ENCODE peak calls at places on chromosomes 1 and 21, in six cellular contexts. N is A549, E is colonic mucosa, T is mesendoderm, Z is ovary, G is GM23338. Y is an unnamed sample.
A peak's percentile ranks its signal among the peaks of the same experiment; 100 is the strongest.

GRCh38 chr1:41314781-41315481 is 46.3 kb upstream of the FOXO6 start:
- DNase-seq in T (no peak), Z (no peak), E (no peak), G (peak; percentile 39), N (no peak), Y (no peak)

GRCh38 chr1:193462629-193463320 is 276.4 kb upstream of the B3GALT2 start:
- DNase-seq in E (no peak), G (peak; percentile 45), T (peak; percentile 87), N (no peak), Z (no peak), Y (no peak)

GRCh38 chr1:62356257-62356835 is 37.1 kb upstream of the KANK4 start:
- DNase-seq in G (no peak), Z (no peak), N (peak; percentile 35), E (no peak), T (peak; percentile 45), Y (no peak)

GRCh38 chr21:42382915-42383314 is 12.9 kb downstream of the TMPRSS3 start:
- DNase-seq in G (no peak), E (no peak), N (no peak), T (no peak), Z (no peak), Y (no peak)

GRCh38 chr1:55636691-55637090 is 421.5 kb upstream of the USP24 start:
- DNase-seq in G (no peak), N (no peak), Z (no peak), E (no peak), T (no peak), Y (no peak)

GRCh38 chr1:208988811-208989222 is 594.7 kb upstream of the CAMK1G start:
- DNase-seq in E (peak; percentile 32), G (no peak), T (no peak), N (peak; percentile 1), Z (no peak), Y (no peak)

GRCh38 chr1:224938652-224939051 is 9.2 kb downstream of the DNAH14 start:
- DNase-seq in N (no peak), T (no peak), E (no peak), Z (no peak), G (no peak), Y (no peak)

GRCh38 chr1:234980657-234981396 is 147.8 kb downstream of the TOMM20 start:
- DNase-seq in G (no peak), Z (peak; percentile 86), T (no peak), E (peak; percentile 67), N (peak; percentile 89), Y (peak; percentile 40)

GRCh38 chr1:60173006-60173405 is 99.4 kb upstream of the C1orf87 start:
- DNase-seq in N (no peak), G (no peak), Z (no peak), E (no peak), T (no peak), Y (no peak)

GRCh38 chr1:111334169-111334568 is 43.5 kb downstream of the CHIA start:
- DNase-seq in Z (no peak), N (peak; percentile 20), E (no peak), T (peak; percentile 67), G (peak; percentile 80), Y (peak; percentile 15)

GRCh38 chr21:34807146-34807880 is 138.5 kb downstream of the CLIC6 start:
- DNase-seq in N (peak; percentile 90), G (no peak), E (no peak), T (peak; percentile 87), Z (no peak), Y (no peak)

GRCh38 chr21:41160036-41160435 is 7.9 kb upstream of the BACE2 start:
- DNase-seq in G (no peak), E (no peak), N (no peak), T (no peak), Z (no peak), Y (no peak)

GRCh38 chr1:14932034-14932638 is 221.4 kb upstream of the TMEM51 start:
- DNase-seq in Z (no peak), E (no peak), T (no peak), G (no peak), N (no peak), Y (no peak)

GRCh38 chr1:90475623-90476022 is 241.5 kb downstream of the BARHL2 start:
- DNase-seq in G (peak; percentile 27), T (peak; percentile 17), N (no peak), Z (no peak), E (no peak), Y (no peak)

GRCh38 chr21:16304700-16305099 is 574.9 kb downstream of the USP25 start:
- DNase-seq in E (no peak), T (no peak), N (no peak), Z (no peak), G (no peak), Y (no peak)

GRCh38 chr1:153533689-153534201 is 2.0 kb downstream of the S100A6 start:
- DNase-seq in E (peak; percentile 68), T (no peak), G (no peak), N (peak; percentile 82), Z (peak; percentile 70), Y (peak; percentile 74)

GRCh38 chr1:94310570-94311270 is 73.3 kb upstream of the ARHGAP29 start:
- DNase-seq in T (no peak), G (no peak), N (no peak), E (no peak), Z (no peak), Y (no peak)

GRCh38 chr21:41926807-41927171 is 27.0 kb downstream of the C2CD2 start:
- DNase-seq in N (no peak), Z (no peak), T (no peak), E (no peak), G (no peak), Y (no peak)

GRCh38 chr1:53288247-53289049 is 39.4 kb downstream of the LRP8 start:
- DNase-seq in G (no peak), Z (no peak), T (no peak), E (no peak), N (no peak), Y (no peak)

GRCh38 chr1:59229138-59229537 is 67.8 kb upstream of the FGGY start:
- DNase-seq in T (no peak), N (no peak), E (no peak), Z (no peak), G (no peak), Y (no peak)

GRCh38 chr1:185823471-185823870 is 89.3 kb downstream of the HMCN1 start:
- DNase-seq in E (no peak), T (no peak), N (no peak), Z (no peak), G (no peak), Y (no peak)

GRCh38 chr1:25700124-25700523 is 83.5 kb downstream of the MAN1C1 start:
- DNase-seq in E (peak; percentile 50), Z (peak; percentile 80), G (no peak), N (no peak), T (no peak), Y (no peak)
- H3K4me1 ChIP-seq in E (no peaks in the 10 kb centered on the region), Z (peaks cover 37% of the 10 kb centered on the region), G (peaks cover 50% of the 10 kb centered on the region), N (peaks cover 15% of the 10 kb centered on the region), T (no peaks in the 10 kb centered on the region), Y (peaks cover 22% of the 10 kb centered on the region)

GRCh38 chr1:143736562-143736961 is 235.2 kb downstream of the FAM72C start:
- DNase-seq in N (no peak), Z (no peak), E (no peak), T (no peak), G (no peak), Y (peak; percentile 60)
- H3K4me3 ChIP-seq in N (peak overlapping the region; percentile 68), Z (no peak overlapping the region), E (no peak overlapping the region), T (peak overlapping the region; percentile 36), G (peak overlapping the region; percentile 69), Y (peak overlapping the region; percentile 78)

DNA sequence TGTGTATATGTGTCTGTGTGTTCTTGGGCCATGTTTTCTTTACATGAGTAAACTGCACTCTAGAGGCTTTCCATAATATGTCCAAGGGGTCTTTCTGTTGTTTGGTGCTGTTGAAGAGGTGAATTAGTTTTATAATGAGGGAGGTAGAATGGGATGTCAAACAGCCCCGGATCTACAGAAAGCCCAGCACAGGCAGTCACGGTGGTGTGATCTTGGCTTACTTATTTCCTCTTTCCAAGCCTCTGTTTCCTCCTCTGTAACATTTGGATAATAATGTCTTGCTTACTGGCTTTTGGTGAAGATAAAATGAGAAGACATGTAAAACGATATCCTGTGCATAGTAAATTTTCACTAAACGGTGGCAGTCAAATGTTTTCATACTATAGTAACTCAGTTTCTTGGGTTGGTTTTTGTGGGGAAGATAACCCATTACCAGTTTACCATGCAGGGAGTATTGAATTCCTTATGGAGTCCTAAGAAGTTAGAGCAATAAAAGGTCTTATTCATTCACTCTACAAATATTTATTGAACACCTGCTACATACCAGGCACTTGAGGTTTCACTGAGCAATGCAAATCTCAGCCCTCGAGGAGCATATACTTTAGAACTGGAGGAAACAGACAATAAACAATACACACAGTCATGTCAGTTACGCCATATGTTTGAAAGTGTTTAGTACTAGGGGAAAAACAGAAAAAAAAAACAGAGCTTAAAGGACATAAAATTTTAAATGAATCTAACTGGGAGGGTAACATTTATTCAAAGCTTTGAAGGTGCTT is 32.3 kb downstream of the C1orf21 start:
- DNase-seq in E (no peak), N (no peak), Z (no peak), T (no peak), G (no peak), Y (no peak)
- H3K4me1 ChIP-seq in E (peaks cover 12% of the 10 kb centered on the region), N (peaks cover 27% of the 10 kb centered on the region), Z (peaks cover 1% of the 10 kb centered on the region), T (no peaks in the 10 kb centered on the region), G (peaks cover 58% of the 10 kb centered on the region), Y (peaks cover 6% of the 10 kb centered on the region)

GRCh38 chr1:112713466-112714312 is 1.4 kb downstream of the PPM1J start:
- DNase-seq in T (peak; percentile 66), E (no peak), G (peak; percentile 58), Z (no peak), N (no peak), Y (no peak)
- H3K4me3 ChIP-seq in T (peak overlapping the region; percentile 57), E (peak overlapping the region; percentile 81), G (peak overlapping the region; percentile 95), Z (peak overlapping the region; percentile 72), N (no peak overlapping the region), Y (no peak overlapping the region)

DNA sequence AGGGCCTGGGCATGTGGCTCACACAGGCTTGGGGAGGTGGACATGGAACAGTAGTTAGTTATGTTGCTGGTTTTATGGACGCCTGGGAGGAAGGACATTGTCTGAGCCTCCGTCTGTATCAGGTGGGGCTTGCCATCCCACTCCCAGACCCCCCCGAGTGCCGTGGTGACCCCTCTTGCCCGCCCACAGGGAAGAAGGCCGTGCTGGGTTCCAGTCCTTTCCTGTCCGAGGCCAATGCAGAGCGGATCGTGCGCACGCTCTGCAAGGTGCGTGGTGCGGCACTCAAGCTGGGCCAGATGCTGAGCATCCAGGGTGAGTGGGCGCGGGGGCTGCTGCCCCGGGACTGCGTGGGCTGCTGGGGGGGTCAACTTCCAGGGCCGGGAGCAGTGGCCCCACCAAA is 41.7 kb downstream of the COQ8A start:
- DNase-seq in Z (no peak), N (no peak), E (no peak), T (no peak), G (no peak), Y (no peak)
- H3K4me1 ChIP-seq in Z (no peaks in the 10 kb centered on the region), N (no peaks in the 10 kb centered on the region), E (no peaks in the 10 kb centered on the region), T (peaks cover 2% of the 10 kb centered on the region), G (no peaks in the 10 kb centered on the region), Y (no peaks in the 10 kb centered on the region)

GRCh38 chr1:159923203-159924024 is 1.9 kb downstream of the TAGLN2 start:
- DNase-seq in N (peak; percentile 88), G (peak; percentile 83), T (peak; percentile 97), Z (peak; percentile 94), E (peak; percentile 94), Y (peak; percentile 58)
- H3K4me3 ChIP-seq in N (peak overlapping the region; percentile 87), G (peak overlapping the region; percentile 62), T (no peak overlapping the region), Z (peak overlapping the region; percentile 91), E (peak overlapping the region; percentile 68), Y (peak overlapping the region; percentile 76)

GRCh38 chr1:21586926-21587601 is 77.8 kb downstream of the ALPL start:
- DNase-seq in G (peak; percentile 56), N (peak; percentile 74), T (peak; percentile 67), Z (peak; percentile 28), E (no peak), Y (peak; percentile 47)
- H3K4me1 ChIP-seq in G (peaks cover 11% of the 10 kb centered on the region), N (peaks cover 20% of the 10 kb centered on the region), T (peaks cover 3% of the 10 kb centered on the region), Z (no peaks in the 10 kb centered on the region), E (no peaks in the 10 kb centered on the region), Y (no peaks in the 10 kb centered on the region)